ENCODE peak calls at places on chromosomes 1 and 21, in five cellular contexts. T is ascending aorta, G is left ventricle myocardium inferior, F is AG04450, O is mesenchymal stem cell. R is an unnamed sample. For H3K9me3, the result is how much of the 10 kb centered on the place peaks cover.

GRCh38 chr1:95742591-95743089 is 508.6 kb downstream of the RWDD3 start:
- DNase-seq in G (peak), O (no peak), F (no peak), T (no peak), R (no peak)

GRCh38 chr1:117930484-117930883 is 945 bp downstream of the WDR3 start:
- DNase-seq in T (no peak), F (no peak), G (no peak), O (peak), R (no peak)

GRCh38 chr1:162941024-162941423 is 80.0 kb upstream of the CCDC190 start:
- DNase-seq in T (no peak), O (no peak), G (no peak), F (no peak), R (no peak)

GRCh38 chr21:44761011-44761729 is 40.5 kb downstream of the UBE2G2 start:
- DNase-seq in F (no peak), O (no peak), T (no peak), G (no peak), R (no peak)

GRCh38 chr1:85393490-85393889 is 71.5 kb downstream of the DDAH1 start:
- DNase-seq in T (no peak), G (no peak), O (no peak), F (no peak), R (no peak)

GRCh38 chr1:59029768-59030167 is 245.9 kb upstream of the JUN start:
- DNase-seq in O (no peak), F (no peak), G (no peak), T (no peak), R (no peak)

GRCh38 chr1:214330240-214330639 is 49.3 kb downstream of the SMYD2 start:
- DNase-seq in G (no peak), O (no peak), T (no peak), F (no peak), R (no peak)

GRCh38 chr1:179870870-179871269 is 6.7 kb downstream of the TOR1AIP2 start:
- DNase-seq in T (no peak), G (no peak), F (no peak), O (no peak), R (no peak)

GRCh38 chr1:245742891-245743290 is 588.1 kb downstream of the KIF26B start:
- DNase-seq in F (no peak), G (no peak), O (no peak), T (no peak), R (no peak)

GRCh38 chr1:212718499-212718898 is 18.9 kb upstream of the BATF3 start:
- DNase-seq in F (no peak), O (peak), T (no peak), G (no peak), R (no peak)

GRCh38 chr1:228136908-228137307 is 3.2 kb upstream of the GUK1 start:
- DNase-seq in F (no peak), O (no peak), T (no peak), G (no peak), R (no peak)

GRCh38 chr1:49677706-49678105 is 346.0 kb downstream of the AGBL4 start:
- DNase-seq in F (no peak), G (no peak), T (no peak), O (no peak), R (no peak)

GRCh38 chr1:160149706-160150105 is 1.7 kb upstream of the ATP1A4 start:
- DNase-seq in T (no peak), O (no peak), F (no peak), G (no peak), R (no peak)

GRCh38 chr1:59199734-59200376 is 97.0 kb upstream of the FGGY start:
- DNase-seq in O (no peak), T (no peak), F (no peak), G (no peak), R (no peak)

GRCh38 chr1:208219659-208220282 is 24.4 kb downstream of the PLXNA2 start:
- DNase-seq in F (no peak), O (peak), T (peak), G (peak), R (peak)
- H3K27ac ChIP-seq in F (peak), O (peak), T (peak), G (peak), R (peak)

DNA sequence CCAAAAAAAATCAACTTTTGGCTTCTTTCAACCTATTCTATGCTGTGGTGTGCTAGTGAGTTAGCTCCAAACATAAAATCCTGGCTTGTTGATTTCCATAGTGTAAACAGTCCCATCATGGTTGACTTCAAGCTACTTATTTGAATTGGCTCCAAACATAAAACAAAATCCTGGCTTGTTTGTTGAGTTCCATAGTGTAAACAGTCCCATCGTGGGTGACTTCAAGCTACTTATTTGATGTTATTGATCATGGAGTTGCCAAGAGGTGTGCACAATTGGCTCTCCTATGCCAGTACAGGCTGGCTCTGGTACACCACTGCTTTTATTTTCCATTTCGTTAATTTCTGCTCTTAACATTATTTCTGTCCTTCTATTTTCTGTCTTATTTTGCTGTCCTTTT is 1.8 kb upstream of the COA6 start:
- DNase-seq in T (no peak), F (no peak), G (no peak), O (no peak), R (no peak)
- H3K9me3 ChIP-seq in T (under half), F (under half), G (under half), O (under half), R (under half)

DNA sequence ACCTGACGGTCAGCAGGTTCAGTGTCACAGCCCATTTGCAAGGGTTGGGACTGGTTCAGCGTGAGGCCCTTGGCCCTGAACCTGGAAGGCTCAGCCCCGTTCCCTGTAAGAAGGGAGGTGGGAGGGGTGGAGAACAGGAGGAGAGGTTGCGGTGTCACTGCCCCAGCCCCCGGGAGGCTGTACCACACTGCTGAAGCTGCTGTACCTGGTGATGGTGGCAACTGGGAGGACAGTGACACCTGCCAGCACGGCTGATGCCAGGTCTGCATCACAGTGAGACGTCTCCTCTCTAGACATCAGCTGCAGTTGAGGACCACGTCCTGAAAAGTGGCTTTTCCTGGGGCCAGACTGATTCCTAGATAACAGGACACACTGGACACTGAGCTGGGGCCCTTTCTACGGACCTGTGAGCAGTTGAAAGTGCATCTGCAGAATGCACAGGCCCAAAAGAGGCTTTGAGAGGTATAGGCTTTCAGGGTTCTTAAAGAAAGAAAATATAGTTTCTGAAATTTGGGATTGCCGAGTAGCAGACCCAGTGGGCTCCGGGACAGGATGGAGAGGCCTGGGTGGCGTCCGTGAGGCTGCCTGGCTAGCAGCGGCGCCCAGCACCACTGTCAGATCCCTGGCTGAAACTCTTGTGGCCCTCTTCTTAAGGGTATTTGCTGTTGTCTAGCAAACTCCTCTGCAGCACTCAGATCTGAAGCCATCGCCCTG is 47.7 kb downstream of the COQ8A start:
- DNase-seq in T (no peak), O (no peak), F (no peak), G (no peak), R (no peak)
- H3K27ac ChIP-seq in T (no peak), O (no peak), F (no peak), G (peak), R (no peak)

GRCh38 chr1:152777510-152778137 is 2.7 kb downstream of the LCE1F start:
- DNase-seq in G (no peak), O (no peak), T (no peak), F (no peak), R (no peak)

GRCh38 chr1:152786077-152786476 is at the start of gene LCE1E:
- DNase-seq in T (no peak), G (no peak), F (no peak), O (no peak), R (no peak)

GRCh38 chr1:152783095-152783494 is 3.0 kb upstream of the LCE1E start:
- DNase-seq in G (no peak), F (no peak), O (no peak), T (no peak), R (no peak)
- H3K9me3 ChIP-seq in G (under half), F (under half), O (under half), T (under half), R (under half)

R was measured in uterus.